ENCODE peak calls at places on chromosomes 2 and 18, in four cellular contexts. S is HCT116, V is heart left ventricle, H is A549. J is an unnamed sample.

GRCh38 chr18:76499596-76500340 is 4.7 kb upstream of the ZNF516 start:
- DNase-seq in S (no peak), V (no peak), H (no peak), J (no peak)

GRCh38 chr2:169265581-169265980 is 96.8 kb downstream of the LRP2 start:
- DNase-seq in S (no peak), V (no peak), H (no peak), J (no peak)

GRCh38 chr2:235925250-235925919 is 242.8 kb downstream of the GBX2 start:
- DNase-seq in S (no peak), V (no peak), H (no peak), J (no peak)

GRCh38 chr2:127917916-127918315 is 32.2 kb upstream of the AMMECR1L start:
- DNase-seq in S (no peak), V (no peak), H (no peak), J (no peak)

GRCh38 chr2:46983065-46983801 is 67.6 kb upstream of the MCFD2 start:
- DNase-seq in S (no peak), V (peak; percentile 45), H (no peak), J (no peak)

GRCh38 chr2:218607436-218608115 is at the start of gene PLCD4:
- DNase-seq in S (no peak), V (no peak), H (peak; percentile 52), J (peak; percentile 44)

GRCh38 chr2:100427627-100428258 is 10.3 kb upstream of the CHST10 start:
- DNase-seq in S (peak; percentile 49), V (peak; percentile 42), H (peak; percentile 59), J (no peak)

GRCh38 chr2:29377788-29378187 is 262.6 kb downstream of the CLIP4 start:
- DNase-seq in S (no peak), V (no peak), H (no peak), J (no peak)

GRCh38 chr2:120578576-120579352 is 156.9 kb upstream of the GLI2 start:
- DNase-seq in S (no peak), V (no peak), H (no peak), J (no peak)

GRCh38 chr2:233676046-233676445 is 4.3 kb downstream of the UGT1A9 start:
- DNase-seq in S (no peak), V (no peak), H (peak; percentile 70), J (no peak)

DNA sequence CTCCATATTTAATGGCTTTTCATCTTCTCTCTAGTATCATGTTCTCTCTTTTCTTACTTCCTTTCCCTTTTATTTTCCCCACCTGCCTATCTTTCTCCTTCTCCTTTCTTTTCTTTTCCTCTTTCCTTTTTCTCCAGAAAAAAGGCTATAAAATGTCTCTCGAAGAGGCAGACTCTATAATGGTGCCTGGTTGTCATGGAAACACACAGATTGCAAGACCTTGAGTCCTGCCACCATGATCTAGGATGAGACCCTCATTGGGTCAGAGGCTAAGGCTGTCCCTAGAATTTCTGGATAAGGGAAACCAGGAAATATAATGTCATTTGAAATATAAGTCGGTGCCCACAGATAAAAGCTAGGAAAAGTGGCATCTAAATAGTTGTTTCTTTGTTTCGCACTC is 36.5 kb upstream of the LHCGR start:
- DNase-seq in S (no peak), V (no peak), H (no peak), J (no peak)
- H3K4me3 ChIP-seq in S (no peak overlapping the region), V (no peak overlapping the region), H (no peak overlapping the region), J (no peak overlapping the region)

GRCh38 chr2:190466819-190467444 is 58.8 kb downstream of the MFSD6 start:
- DNase-seq in S (no peak), V (no peak), H (no peak), J (peak; percentile 61)
- H3K4me3 ChIP-seq in S (no peak overlapping the region), V (no peak overlapping the region), H (no peak overlapping the region), J (no peak overlapping the region)

GRCh38 chr2:21041462-21041861 is 2.4 kb downstream of the APOB start:
- DNase-seq in S (no peak), V (no peak), H (no peak), J (no peak)
- H3K4me3 ChIP-seq in S (no peak overlapping the region), V (no peak overlapping the region), H (no peak overlapping the region), J (no peak overlapping the region)

DNA sequence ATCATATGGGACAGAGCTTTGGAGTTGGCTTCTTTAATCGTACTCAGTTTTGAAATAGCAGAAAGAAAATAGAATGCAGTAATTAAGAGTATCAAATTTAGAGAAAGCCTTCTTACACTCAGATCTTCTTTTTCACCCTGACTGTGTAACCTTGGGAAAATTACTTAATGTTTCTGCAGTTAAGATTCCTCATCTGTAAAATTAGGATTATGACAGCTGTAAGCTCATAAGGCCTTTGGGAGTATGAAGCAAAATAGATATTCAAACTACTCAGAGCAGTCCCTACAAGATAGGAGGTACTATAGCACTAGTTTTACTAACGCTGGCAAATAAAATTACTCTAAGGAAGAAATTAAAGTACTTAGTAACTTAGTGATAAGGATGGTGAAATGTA is 5.6 kb downstream of the COL3A1 start:
- DNase-seq in S (no peak), V (no peak), H (no peak), J (no peak)
- H3K4me3 ChIP-seq in S (no peak overlapping the region), V (peak overlapping the region; percentile 57), H (no peak overlapping the region), J (peak overlapping the region; percentile 74)

DNA sequence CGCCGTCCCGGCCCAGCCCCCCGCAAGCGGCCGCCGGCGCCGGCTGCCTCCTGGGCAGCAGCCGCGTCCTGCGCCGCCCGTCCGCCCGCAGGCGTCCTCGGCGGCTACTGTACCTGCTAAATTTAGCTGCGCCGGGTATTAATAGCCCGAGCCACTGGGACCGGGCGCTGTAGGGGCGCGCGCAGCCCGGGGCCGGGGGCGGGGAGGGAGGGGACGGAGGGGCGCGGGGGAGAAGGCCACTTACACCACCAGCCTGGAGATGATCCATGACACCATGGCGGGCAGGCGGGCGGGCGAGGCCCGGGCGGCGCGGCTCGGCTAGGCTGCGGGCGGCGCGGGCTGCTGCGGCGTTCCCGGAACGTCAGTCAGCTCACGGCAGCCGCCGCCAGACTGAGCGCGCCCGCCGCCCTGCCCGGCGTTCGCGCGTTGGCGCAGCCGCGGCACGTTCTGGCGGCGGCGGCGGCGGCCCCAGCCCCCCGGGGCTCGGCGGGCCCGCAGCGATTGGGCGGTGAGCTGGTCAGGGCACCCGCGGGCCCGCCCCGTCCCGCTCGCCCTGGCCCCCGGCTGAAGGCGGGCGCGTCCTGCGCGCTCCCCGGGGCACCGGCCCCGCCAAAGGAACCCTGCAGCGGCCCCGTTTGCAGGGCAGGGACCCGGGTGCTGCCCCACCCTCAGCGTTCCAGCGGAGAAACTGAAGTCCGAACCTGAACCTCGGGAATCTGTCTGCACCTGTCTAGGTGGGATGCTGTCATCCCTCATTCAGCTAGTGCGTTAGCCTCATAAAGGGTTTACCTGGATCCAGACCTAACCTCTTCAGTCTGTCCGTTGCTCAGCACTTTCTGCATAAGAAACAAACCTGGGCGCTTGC is at the start of gene REEP1:
- DNase-seq in S (no peak), V (peak; percentile 57), H (no peak), J (no peak)
- H3K4me3 ChIP-seq in S (peak within 1 kb of the TSS; percentile 49), V (peak within 1 kb of the TSS; percentile 86), H (peak within 1 kb of the TSS; percentile 55), J (peak within 1 kb of the TSS; percentile 14)

GRCh38 chr2:5673148-5673860 is 18.9 kb upstream of the SOX11 start:
- DNase-seq in S (no peak), V (no peak), H (no peak), J (no peak)
- H3K4me3 ChIP-seq in S (no peak overlapping the region), V (peak overlapping the region; percentile 36), H (no peak overlapping the region), J (no peak overlapping the region)